ENCODE peak calls at places on chromosomes 5 and 9, in nine cellular contexts. R is C1 segment of cervical spinal cord, G is amniotic stem cell, Z is 8988T, U is BJ, B is EH, M is upper lobe of left lung, S is RPMI7951, D is T-helper 9 cell. Q is an unnamed sample.

GRCh38 chr9:74133921-74134320 is 363.2 kb upstream of the RORB start:
- DNase-seq in R (no peak), G (no peak), Z (no peak), U (no peak), B (no peak), M (no peak), S (no peak), D (no peak), Q (no peak)

GRCh38 chr5:77356740-77357139 is 135.4 kb downstream of the WDR41 start:
- DNase-seq in R (no peak), G (no peak), Z (no peak), U (peak; percentile 70), B (peak; percentile 89), M (no peak), S (peak; percentile 16), D (no peak), Q (no peak)

GRCh38 chr5:145743396-145744061 is 91.6 kb downstream of the PRELID2 start:
- DNase-seq in R (no peak), G (no peak), Z (no peak), U (no peak), B (no peak), M (no peak), S (peak; percentile 47), D (no peak), Q (no peak)

GRCh38 chr5:90014420-90014819 is 395.1 kb downstream of the CETN3 start:
- DNase-seq in R (no peak), G (no peak), Z (no peak), U (no peak), B (no peak), M (no peak), S (no peak), D (no peak), Q (no peak)

GRCh38 chr5:175603987-175604739 is 53.7 kb upstream of the HRH2 start:
- DNase-seq in R (no peak), G (no peak), Z (no peak), U (no peak), B (no peak), M (no peak), S (no peak), D (no peak), Q (no peak)

GRCh38 chr9:134624119-134624826 is 17.3 kb upstream of the COL5A1 start:
- DNase-seq in R (no peak), G (no peak), Z (no peak), U (no peak), B (peak; percentile 21), M (peak; percentile 15), S (peak; percentile 80), D (no peak), Q (no peak)

GRCh38 chr5:88190106-88190834 is 78.4 kb downstream of the TMEM161B start:
- DNase-seq in R (peak; percentile 1), G (no peak), Z (no peak), U (no peak), B (no peak), M (no peak), S (no peak), D (no peak), Q (no peak)

GRCh38 chr5:126098330-126099017 is 324.7 kb upstream of the GRAMD2B start:
- DNase-seq in R (no peak), G (peak; percentile 48), Z (no peak), U (peak; percentile 6), B (peak; percentile 26), M (no peak), S (peak; percentile 19), D (no peak), Q (no peak)

GRCh38 chr5:93578813-93579560 is 2.0 kb downstream of the NR2F1-AS1 start:
- DNase-seq in R (no peak), G (no peak), Z (no peak), U (no peak), B (peak; percentile 14), M (no peak), S (peak; percentile 86), D (no peak), Q (no peak)

GRCh38 chr5:125125031-125125823 is 378.8 kb upstream of the ZNF608 start:
- DNase-seq in R (peak; percentile 6), G (no peak), Z (no peak), U (no peak), B (no peak), M (peak; percentile 29), S (peak; percentile 42), D (no peak), Q (no peak)

Q was measured in gastrocnemius medialis.